ENCODE peak calls at places on chromosomes 1 and 21, in four cellular contexts. T is fibroblast of lung, U is RCC 7860, E is AG08395. M is an unnamed sample.

GRCh38 chr1:98321191-98321590 is 340.3 kb upstream of the SNX7 start:
- DNase-seq in U (no peak), E (no peak), T (no peak), M (no peak)

GRCh38 chr1:221712198-221712684 is 29.6 kb downstream of the DUSP10 start:
- DNase-seq in U (peak), E (peak), T (peak), M (no peak)

GRCh38 chr1:45304311-45305081 is 22.2 kb upstream of the HPDL start:
- DNase-seq in U (no peak), T (peak), E (no peak), M (no peak)

GRCh38 chr1:18828224-18828623 is 31.2 kb downstream of the TAS1R2 start:
- DNase-seq in U (no peak), E (no peak), T (no peak), M (no peak)

GRCh38 chr1:27180037-27180436 is 25.1 kb upstream of the SLC9A1 start:
- DNase-seq in T (no peak), E (no peak), U (no peak), M (no peak)

GRCh38 chr1:21704055-21704660 is 35.0 kb upstream of the RAP1GAP start:
- DNase-seq in U (no peak), T (no peak), E (no peak), M (no peak)

GRCh38 chr1:54649130-54649898 is 7.7 kb downstream of the MROH7 start:
- DNase-seq in U (no peak), T (no peak), E (no peak), M (no peak)

GRCh38 chr1:58862728-58863385 is 79.0 kb upstream of the JUN start:
- DNase-seq in T (no peak), E (no peak), U (no peak), M (no peak)

GRCh38 chr21:25424674-25425073 is 182.6 kb downstream of the MRPL39 start:
- DNase-seq in E (no peak), T (no peak), U (no peak), M (no peak)

GRCh38 chr1:24425446-24425845 is 9.8 kb downstream of the NIPAL3 start:
- DNase-seq in U (no peak), E (no peak), T (no peak), M (no peak)

GRCh38 chr1:79105499-79105898 is 99.0 kb upstream of the ADGRL4 start:
- DNase-seq in U (no peak), E (no peak), T (peak), M (no peak)

GRCh38 chr1:182193908-182194550 is 132.5 kb upstream of the ZNF648 start:
- DNase-seq in T (peak), U (no peak), E (peak), M (no peak)

GRCh38 chr1:234848972-234849641 is 239.1 kb upstream of the IRF2BP2 start:
- DNase-seq in U (peak), E (peak), T (peak), M (no peak)